ENCODE peak calls at places on chromosomes 4 and X, in four cellular contexts. C is SK-N-SH, L is NCI-H510A treated with DMSO at 0.1 percent for 48 hours, R is ACHN. H is an unnamed sample.

GRCh38 chr4:17060230-17060629 is 161.8 kb upstream of the LDB2 start:
- DNase-seq in C (no peak), L (no peak), R (no peak), H (no peak)

GRCh38 chr4:152534541-152535231 is 1.2 kb downstream of the FBXW7 start:
- DNase-seq in C (peak), L (no peak), R (peak), H (peak)

GRCh38 chrX:24553016-24553415 is 87.9 kb downstream of the PDK3 start:
- DNase-seq in C (no peak), L (no peak), R (no peak), H (no peak)

GRCh38 chr4:23932935-23933334 is 43.1 kb upstream of the PPARGC1A start:
- DNase-seq in C (no peak), L (no peak), R (no peak), H (no peak)

GRCh38 chr4:6767725-6768538 is 14.6 kb upstream of the KIAA0232 start:
- DNase-seq in C (no peak), L (no peak), R (no peak), H (no peak)

GRCh38 chr4:31081375-31081774 is 361.2 kb downstream of the PCDH7 start:
- DNase-seq in C (no peak), L (no peak), R (no peak), H (no peak)

GRCh38 chrX:152646961-152647360 is 9.3 kb downstream of the GABRQ start:
- DNase-seq in C (no peak), L (no peak), R (no peak), H (no peak)

GRCh38 chr4:42656986-42657792 is at the start of gene ATP8A1:
- DNase-seq in C (peak), L (peak), R (peak), H (peak)

GRCh38 chr4:182142146-182143085 is 100.8 kb upstream of the TENM3 start:
- DNase-seq in C (no peak), L (no peak), R (peak), H (no peak)

GRCh38 chrX:42602136-42602535 is 175.8 kb downstream of the PPP1R2C start:
- DNase-seq in C (no peak), L (no peak), R (no peak), H (no peak)

GRCh38 chr4:54754394-54754793 is 96.6 kb downstream of the KIT start:
- DNase-seq in C (no peak), L (no peak), R (no peak), H (no peak)

GRCh38 chrX:19462231-19462630 is 53.1 kb downstream of the MAP3K15 start:
- DNase-seq in C (no peak), L (no peak), R (no peak), H (no peak)

GRCh38 chr4:72418458-72418857 is 150.6 kb downstream of the ADAMTS3 start:
- DNase-seq in C (peak), L (peak), R (peak), H (peak)

GRCh38 chr4:48194986-48195773 is 61.1 kb upstream of the TXK start:
- DNase-seq in C (peak), L (peak), R (no peak), H (peak)

GRCh38 chrX:137565921-137566745 is at the start of gene ZIC3:
- DNase-seq in C (peak), L (no peak), R (no peak), H (no peak)

GRCh38 chrX:106932960-106933537 is 12.8 kb downstream of the CLDN2 start:
- DNase-seq in C (no peak), L (no peak), R (peak), H (no peak)

GRCh38 chr4:80201326-80202151 is 4.2 kb downstream of the PRDM8 start:
- DNase-seq in C (no peak), L (no peak), R (no peak), H (no peak)

GRCh38 chr4:40309250-40309774 is 25.8 kb upstream of the CHRNA9 start:
- DNase-seq in C (peak), L (no peak), R (peak), H (no peak)

H was measured in NCI-H345.